ENCODE peak calls at places on chromosomes 13 and 19, in six cellular contexts. H is upper lobe of right lung, M is Peyer's patch, P is tibial nerve, N is neural progenitor cell, C is pancreas. S is an unnamed sample. For H3K27me3 and H3K4me1, the result is how much of the 10 kb centered on the place peaks cover.

GRCh38 chr13:45718992-45719391 is 16.9 kb downstream of the CBY2 start:
- DNase-seq in H (no peak), P (no peak), C (no peak), N (peak), M (no peak), S (no peak)

GRCh38 chr13:36131215-36131930 is at the start of gene DCLK1:
- DNase-seq in M (no peak), N (peak), P (peak), C (no peak), H (peak), S (no peak)

GRCh38 chr13:64633948-64634347 is 2596.2 kb downstream of the PCDH9 start:
- DNase-seq in P (no peak), H (no peak), C (no peak), N (no peak), M (no peak), S (no peak)

GRCh38 chr13:29543230-29544215 is 52.0 kb downstream of the SLC7A1 start:
- DNase-seq in C (no peak), N (no peak), H (no peak), M (no peak), P (no peak), S (no peak)

GRCh38 chr19:55641376-55642152 is 762 bp downstream of the ZNF580 start:
- DNase-seq in P (no peak), N (peak), C (peak), H (no peak), M (peak), S (no peak)

GRCh38 chr19:3450796-3451411 is 29.4 kb downstream of the SMIM24 start:
- DNase-seq in H (peak), M (no peak), P (peak), N (no peak), C (no peak), S (peak)

GRCh38 chr13:62119739-62120700 is 704.4 kb upstream of the PCDH20 start:
- DNase-seq in P (no peak), C (no peak), H (no peak), N (peak), M (no peak), S (no peak)

GRCh38 chr19:51470966-51471365 is 7.4 kb upstream of the CEACAM18 start:
- DNase-seq in N (no peak), H (no peak), M (no peak), P (no peak), C (no peak), S (no peak)

GRCh38 chr19:13849991-13850909 is 26.7 kb upstream of the NANOS3 start:
- DNase-seq in M (no peak), P (peak), C (peak), H (peak), N (peak), S (no peak)

GRCh38 chr13:40084934-40085333 is 429.5 kb downstream of the COG6 start:
- DNase-seq in N (no peak), C (no peak), M (no peak), H (no peak), P (no peak), S (no peak)

GRCh38 chr19:40989453-40989852 is 1.6 kb upstream of the CYP2B6 start:
- DNase-seq in M (no peak), P (no peak), H (no peak), N (no peak), C (no peak), S (no peak)
- H3K27me3 ChIP-seq in M (under half), P (under half), H (under half), N (under half), C (under half), S (under half)

GRCh38 chr19:10113592-10113963 is 2.1 kb downstream of the P2RY11 start:
- DNase-seq in H (peak), P (no peak), M (no peak), C (no peak), N (no peak), S (no peak)
- H3K4me1 ChIP-seq in H (under half), P (under half), M (under half), C (under half), N (under half), S (under half)

GRCh38 chr13:79270859-79271258 is 135.2 kb downstream of the RBM26 start:
- DNase-seq in P (no peak), N (no peak), M (no peak), C (no peak), H (no peak), S (no peak)
- H3K27me3 ChIP-seq in P (under half), N (under half), M (under half), C (under half), H (under half), S (under half)

DNA sequence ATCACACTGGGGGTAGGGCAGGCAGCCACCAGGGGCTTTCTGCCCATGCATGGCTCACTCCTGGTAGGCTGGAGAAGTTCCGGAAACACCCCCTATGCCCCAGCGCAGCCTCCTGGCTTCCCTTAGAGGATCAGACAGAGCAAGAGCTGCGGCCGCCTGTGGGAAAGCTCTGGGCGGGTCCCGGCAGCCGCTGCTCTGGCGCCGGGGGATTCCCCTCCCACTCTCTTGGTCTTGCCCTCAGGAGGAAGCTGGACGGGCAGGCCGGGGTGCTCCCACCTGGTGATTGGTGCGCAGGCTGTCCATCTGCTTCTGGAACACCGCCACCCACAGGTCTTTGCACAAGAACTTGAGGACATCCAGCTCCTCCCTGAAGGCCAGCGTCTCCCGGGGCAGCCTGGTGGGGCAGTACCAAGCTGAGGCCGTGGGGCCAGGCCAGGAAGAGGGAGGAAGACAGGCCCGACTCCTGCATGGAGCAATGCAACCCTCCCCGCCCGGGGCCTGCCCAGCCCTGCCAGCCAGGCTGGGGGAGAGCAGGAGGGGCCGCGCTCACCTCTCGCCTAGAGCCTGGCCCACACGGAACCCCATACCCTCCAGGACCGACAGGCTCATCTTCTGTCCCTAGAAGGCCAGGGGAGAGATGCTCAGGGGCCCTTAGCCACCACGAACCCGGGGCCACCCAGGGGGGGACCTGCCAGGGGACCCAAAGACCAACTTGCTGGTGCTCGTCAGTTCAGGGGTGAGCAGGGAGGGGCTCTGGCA is 4.0 kb upstream of the NKPD1 start:
- DNase-seq in M (peak), H (peak), P (no peak), C (peak), N (peak), S (no peak)
- H3K4me1 ChIP-seq in M (under half), H (under half), P (under half), C (under half), N (under half), S (under half)

DNA sequence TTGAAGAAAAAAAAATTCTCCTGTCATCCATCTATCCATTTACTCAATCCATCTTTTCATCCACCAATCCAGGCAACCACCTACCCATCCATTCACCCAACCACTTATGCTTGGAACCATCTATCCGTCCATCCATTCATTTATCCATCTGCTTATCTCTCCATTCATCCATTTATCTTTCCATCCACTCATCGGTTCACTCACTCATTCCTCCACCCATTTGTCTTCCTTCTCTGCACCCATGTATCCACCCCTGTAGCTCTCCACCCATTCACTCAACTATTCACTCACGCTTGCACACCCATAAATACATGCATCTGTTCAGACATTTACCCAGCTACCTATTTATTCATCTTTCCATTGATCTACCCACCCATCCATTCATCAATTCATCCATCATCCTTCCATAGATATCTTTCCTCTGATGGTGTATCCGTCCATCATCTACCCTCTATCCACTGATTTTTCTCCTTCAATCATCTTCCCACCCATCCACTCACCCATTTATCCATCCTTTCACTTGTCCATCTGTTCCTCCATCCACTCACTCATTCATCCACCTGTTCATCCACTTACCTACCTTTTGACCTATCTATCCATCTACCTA is 9.5 kb downstream of the NPHS1 start:
- DNase-seq in P (no peak), M (no peak), H (no peak), N (no peak), C (no peak), S (no peak)
- H3K27me3 ChIP-seq in P (under half), M (under half), H (under half), N (half or more), C (under half), S (under half)

GRCh38 chr13:33110386-33110712 is 94.1 kb downstream of the KL start:
- DNase-seq in N (no peak), P (no peak), M (no peak), H (no peak), C (no peak), S (no peak)

GRCh38 chr13:33114146-33114545 is 97.9 kb downstream of the KL start:
- DNase-seq in H (no peak), C (no peak), M (no peak), N (no peak), P (no peak), S (no peak)

GRCh38 chr13:33111414-33112110 is 95.3 kb downstream of the KL start:
- DNase-seq in C (no peak), N (no peak), M (no peak), P (no peak), H (no peak), S (no peak)

GRCh38 chr13:33110713-33111413 is 94.6 kb downstream of the KL start:
- DNase-seq in M (peak), N (no peak), H (no peak), P (peak), C (no peak), S (no peak)

DNA sequence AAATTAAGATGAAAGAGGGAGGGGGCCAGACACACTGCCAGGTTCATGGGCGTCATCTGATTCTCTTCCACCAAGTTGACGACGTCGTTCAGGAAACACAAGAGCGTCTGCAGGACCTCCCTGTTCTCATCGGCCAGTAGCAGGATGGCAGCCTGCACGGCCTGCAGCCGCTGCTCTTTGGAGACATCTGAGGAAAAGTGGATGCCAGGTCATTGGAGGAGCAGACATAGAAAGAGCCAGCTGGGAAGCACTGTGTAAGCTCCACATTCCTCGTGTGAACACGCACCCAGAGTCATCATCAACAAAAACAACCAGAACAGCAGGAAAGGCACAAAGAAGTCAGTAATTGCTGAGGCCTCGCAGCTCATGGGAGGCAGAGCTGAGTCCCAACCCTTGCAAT is 96.5 kb downstream of the KL start:
- DNase-seq in C (no peak), N (no peak), P (no peak), H (no peak), M (no peak), S (no peak)
- H3K4me1 ChIP-seq in C (under half), N (under half), P (under half), H (under half), M (under half), S (under half)

GRCh38 chr19:40510526-40511115 is 43.8 kb downstream of the SPTBN4 start:
- DNase-seq in C (no peak), N (no peak), H (no peak), P (no peak), M (no peak), S (no peak)

GRCh38 chr19:40508739-40509260 is 42.0 kb downstream of the SPTBN4 start:
- DNase-seq in M (no peak), P (no peak), C (no peak), H (no peak), N (no peak), S (no peak)

GRCh38 chr19:40506099-40506498 is 39.3 kb downstream of the SPTBN4 start:
- DNase-seq in C (no peak), N (no peak), P (no peak), M (no peak), H (no peak), S (no peak)

GRCh38 chr19:40511487-40511886 is 44.7 kb downstream of the SPTBN4 start:
- DNase-seq in P (no peak), M (no peak), C (no peak), N (no peak), H (no peak), S (no peak)

DNA sequence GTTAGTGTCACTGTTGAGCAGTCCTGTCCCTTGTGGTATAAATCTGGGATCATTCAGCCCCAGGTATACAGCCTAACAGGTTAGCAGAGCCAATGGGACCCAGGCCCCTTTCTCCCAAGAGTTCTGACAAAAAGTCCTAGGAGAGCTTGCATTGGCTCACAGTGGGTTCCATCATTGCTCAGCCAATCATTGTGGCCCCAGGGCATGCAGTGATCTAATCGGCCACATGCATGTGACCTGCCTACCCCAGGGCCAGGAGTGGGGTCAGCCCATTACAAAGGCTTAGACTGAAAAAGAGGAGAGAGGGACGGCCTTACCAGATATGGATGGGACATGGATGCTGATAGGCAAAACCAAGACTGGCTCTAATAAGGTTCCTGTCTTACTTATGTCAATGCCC is 41.1 kb downstream of the SPTBN4 start:
- DNase-seq in M (no peak), C (no peak), N (no peak), H (no peak), P (no peak), S (no peak)
- H3K27me3 ChIP-seq in M (under half), C (under half), N (half or more), H (under half), P (under half), S (under half)

DNA sequence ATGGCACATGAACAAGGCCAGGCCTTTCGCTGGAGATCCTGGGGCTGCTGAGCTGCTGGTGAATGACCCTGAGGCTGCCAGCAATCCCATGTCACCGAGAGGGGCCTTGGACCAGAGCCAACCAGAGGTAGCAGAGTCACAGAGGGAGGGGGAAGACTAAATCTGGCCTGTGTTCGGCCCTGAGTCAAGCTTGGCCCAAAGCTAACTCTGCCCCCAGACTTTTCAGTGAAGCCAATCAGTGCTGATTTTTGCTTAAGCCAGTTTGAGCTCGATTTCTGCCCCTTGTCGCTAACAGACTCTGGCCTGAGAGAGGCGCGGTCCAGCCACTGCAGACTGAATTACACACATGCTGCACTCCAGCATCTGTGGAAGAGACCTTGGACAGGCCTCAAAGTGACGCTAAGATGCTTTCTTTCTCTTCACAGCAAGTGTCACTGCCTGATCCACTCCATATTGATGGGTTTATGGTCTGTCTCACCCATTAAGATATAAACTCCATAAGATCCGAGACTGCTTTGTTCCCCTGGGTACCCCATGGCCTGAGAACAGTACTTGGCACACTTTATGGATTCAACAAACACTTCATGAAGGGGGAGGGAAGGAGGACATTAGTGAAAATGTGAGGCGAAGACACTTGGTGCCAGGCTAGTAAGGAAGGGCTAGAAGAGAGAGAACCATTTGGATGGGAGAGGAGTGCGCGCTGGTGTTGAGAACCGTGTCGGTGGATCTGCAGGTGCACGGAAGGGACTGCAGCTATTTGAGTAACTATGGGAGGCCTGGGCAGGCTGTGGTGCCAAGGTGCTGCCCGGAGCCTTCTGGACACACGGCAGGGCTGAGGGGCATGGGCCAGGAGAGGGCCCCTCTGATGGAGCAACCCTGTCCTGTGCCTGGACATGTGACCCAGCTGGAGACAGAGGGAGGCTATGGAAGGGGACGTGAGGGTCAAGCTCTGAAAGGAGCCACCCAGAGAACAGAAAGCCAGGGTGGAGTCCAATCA is 17.6 kb downstream of the RANBP3 start:
- DNase-seq in C (peak), H (no peak), P (no peak), N (no peak), M (no peak), S (no peak)
- H3K4me1 ChIP-seq in C (under half), H (half or more), P (half or more), N (under half), M (under half), S (under half)

GRCh38 chr13:46753137-46753536 is 43.8 kb downstream of the ESD start:
- DNase-seq in M (no peak), H (no peak), P (no peak), N (no peak), C (no peak), S (no peak)
- H3K27me3 ChIP-seq in M (under half), H (under half), P (under half), N (under half), C (under half), S (under half)